ENCODE peak calls at places on chromosomes 16 and 17, in six cellular contexts. One of them, this sample, is unnamed.

GRCh38 chr17:64920026-64920418 is 744 bp upstream of the LRRC37A3 start:
- DNase-seq in activated naive CD4-positive, alpha-beta T cell treated with anti-CD3 and anti-CD28 coated beads for 36 hours: no peak
- DNase-seq in SHP77: peak; percentile 9
- DNase-seq in nucleus accumbens: no peak
- DNase-seq in AG04450: no peak
- DNase-seq in mammary epithelial cell: no peak
- DNase-seq in this sample: no peak

GRCh38 chr16:87918314-87918713 is 18.0 kb downstream of the CA5A start:
- DNase-seq in activated naive CD4-positive, alpha-beta T cell treated with anti-CD3 and anti-CD28 coated beads for 36 hours: no peak
- DNase-seq in SHP77: no peak
- DNase-seq in nucleus accumbens: no peak
- DNase-seq in AG04450: no peak
- DNase-seq in mammary epithelial cell: no peak
- DNase-seq in this sample: no peak

GRCh38 chr17:75341784-75342183 is 52.6 kb upstream of the SLC25A19 start:
- DNase-seq in activated naive CD4-positive, alpha-beta T cell treated with anti-CD3 and anti-CD28 coated beads for 36 hours: no peak
- DNase-seq in SHP77: no peak
- DNase-seq in nucleus accumbens: no peak
- DNase-seq in AG04450: no peak
- DNase-seq in mammary epithelial cell: no peak
- DNase-seq in this sample: no peak

GRCh38 chr17:76524598-76525512 is 12.7 kb downstream of the CYGB start:
- DNase-seq in activated naive CD4-positive, alpha-beta T cell treated with anti-CD3 and anti-CD28 coated beads for 36 hours: no peak
- DNase-seq in SHP77: no peak
- DNase-seq in nucleus accumbens: no peak
- DNase-seq in AG04450: no peak
- DNase-seq in mammary epithelial cell: no peak
- DNase-seq in this sample: no peak

GRCh38 chr17:41367426-41368075 is 2.1 kb downstream of the KRT33B start:
- DNase-seq in activated naive CD4-positive, alpha-beta T cell treated with anti-CD3 and anti-CD28 coated beads for 36 hours: no peak
- DNase-seq in SHP77: no peak
- DNase-seq in nucleus accumbens: no peak
- DNase-seq in AG04450: no peak
- DNase-seq in mammary epithelial cell: peak; percentile 63
- DNase-seq in this sample: peak; percentile 58

GRCh38 chr17:6435051-6435450 is at the start of gene AIPL1:
- DNase-seq in activated naive CD4-positive, alpha-beta T cell treated with anti-CD3 and anti-CD28 coated beads for 36 hours: no peak
- DNase-seq in SHP77: no peak
- DNase-seq in nucleus accumbens: no peak
- DNase-seq in AG04450: no peak
- DNase-seq in mammary epithelial cell: no peak
- DNase-seq in this sample: no peak

GRCh38 chr16:89693289-89693731 is 6.8 kb downstream of the CDK10 start:
- DNase-seq in activated naive CD4-positive, alpha-beta T cell treated with anti-CD3 and anti-CD28 coated beads for 36 hours: no peak
- DNase-seq in SHP77: no peak
- DNase-seq in nucleus accumbens: no peak
- DNase-seq in AG04450: no peak
- DNase-seq in mammary epithelial cell: no peak
- DNase-seq in this sample: no peak

GRCh38 chr16:83393196-83393981 is 414.4 kb upstream of the HSBP1 start:
- DNase-seq in activated naive CD4-positive, alpha-beta T cell treated with anti-CD3 and anti-CD28 coated beads for 36 hours: no peak
- DNase-seq in SHP77: no peak
- DNase-seq in nucleus accumbens: no peak
- DNase-seq in AG04450: no peak
- DNase-seq in mammary epithelial cell: no peak
- DNase-seq in this sample: no peak

GRCh38 chr17:82319619-82320062 is 2.2 kb upstream of the CD7 start:
- DNase-seq in activated naive CD4-positive, alpha-beta T cell treated with anti-CD3 and anti-CD28 coated beads for 36 hours: no peak
- DNase-seq in SHP77: no peak
- DNase-seq in nucleus accumbens: no peak
- DNase-seq in AG04450: no peak
- DNase-seq in mammary epithelial cell: no peak
- DNase-seq in this sample: no peak

GRCh38 chr17:81697261-81698044 is 5.7 kb upstream of the MRPL12 start:
- DNase-seq in activated naive CD4-positive, alpha-beta T cell treated with anti-CD3 and anti-CD28 coated beads for 36 hours: no peak
- DNase-seq in SHP77: no peak
- DNase-seq in nucleus accumbens: no peak
- DNase-seq in AG04450: no peak
- DNase-seq in mammary epithelial cell: no peak
- DNase-seq in this sample: no peak

GRCh38 chr16:65154321-65154720 is 32.5 kb upstream of the CDH11 start:
- DNase-seq in activated naive CD4-positive, alpha-beta T cell treated with anti-CD3 and anti-CD28 coated beads for 36 hours: no peak
- DNase-seq in SHP77: no peak
- DNase-seq in nucleus accumbens: no peak
- DNase-seq in AG04450: no peak
- DNase-seq in mammary epithelial cell: no peak
- DNase-seq in this sample: peak; percentile 56

GRCh38 chr17:66920965-66921364 is 43.5 kb upstream of the CACNG4 start:
- DNase-seq in activated naive CD4-positive, alpha-beta T cell treated with anti-CD3 and anti-CD28 coated beads for 36 hours: no peak
- DNase-seq in SHP77: no peak
- DNase-seq in nucleus accumbens: no peak
- DNase-seq in AG04450: no peak
- DNase-seq in mammary epithelial cell: no peak
- DNase-seq in this sample: no peak

GRCh38 chr17:38702900-38703741 is 2.0 kb upstream of the MLLT6 start:
- DNase-seq in activated naive CD4-positive, alpha-beta T cell treated with anti-CD3 and anti-CD28 coated beads for 36 hours: no peak
- DNase-seq in SHP77: no peak
- DNase-seq in nucleus accumbens: no peak
- DNase-seq in AG04450: no peak
- DNase-seq in mammary epithelial cell: no peak
- DNase-seq in this sample: no peak

GRCh38 chr17:68566145-68566738 is 34.9 kb downstream of the FAM20A start:
- DNase-seq in activated naive CD4-positive, alpha-beta T cell treated with anti-CD3 and anti-CD28 coated beads for 36 hours: no peak
- DNase-seq in SHP77: no peak
- DNase-seq in nucleus accumbens: no peak
- DNase-seq in AG04450: no peak
- DNase-seq in mammary epithelial cell: no peak
- DNase-seq in this sample: no peak

GRCh38 chr17:56978441-56979090 is 635 bp downstream of the SCPEP1 start:
- DNase-seq in activated naive CD4-positive, alpha-beta T cell treated with anti-CD3 and anti-CD28 coated beads for 36 hours: no peak
- DNase-seq in SHP77: no peak
- DNase-seq in nucleus accumbens: no peak
- DNase-seq in AG04450: no peak
- DNase-seq in mammary epithelial cell: peak; percentile 26
- DNase-seq in this sample: no peak